ENCODE peak calls at places on chromosomes 5 and 9, in five cellular contexts. L is tibial nerve, R is mucosa of descending colon, O is fibroblast of lung, Z is body of pancreas. V is an unnamed sample.

GRCh38 chr5:62720036-62720441 is 141.4 kb downstream of the LRRC70 start:
- DNase-seq in R (no peak), Z (peak), L (no peak), O (peak), V (peak)

GRCh38 chr5:149062371-149063016 is 368 bp downstream of the SH3TC2 start:
- DNase-seq in R (no peak), L (no peak), O (peak), Z (no peak), V (no peak)

GRCh38 chr9:75146229-75146628 is 57.9 kb downstream of the OSTF1 start:
- DNase-seq in Z (no peak), R (no peak), O (peak), L (no peak), V (no peak)

GRCh38 chr9:13993482-13994267 is 320.3 kb downstream of the NFIB start:
- DNase-seq in L (no peak), O (no peak), R (no peak), Z (no peak), V (no peak)

GRCh38 chr9:36191290-36191645 is 547 bp downstream of the CLTA start:
- DNase-seq in Z (peak), R (no peak), O (no peak), L (peak), V (peak)

GRCh38 chr9:132547976-132548730 is 34.3 kb upstream of the BARHL1 start:
- DNase-seq in Z (no peak), O (no peak), R (no peak), L (no peak), V (no peak)

GRCh38 chr5:4905674-4906528 is 234.2 kb upstream of the ADAMTS16 start:
- DNase-seq in R (peak), O (peak), L (peak), Z (peak), V (no peak)

GRCh38 chr9:98314381-98315066 is 59.1 kb upstream of the TBC1D2 start:
- DNase-seq in O (peak), Z (no peak), R (no peak), L (no peak), V (peak)

GRCh38 chr5:6083311-6083941 is 294.9 kb downstream of the MED10 start:
- DNase-seq in Z (no peak), L (no peak), R (no peak), O (no peak), V (no peak)

GRCh38 chr5:15004506-15004905 is 132.9 kb upstream of the ANKH start:
- DNase-seq in O (peak), Z (no peak), L (no peak), R (no peak), V (no peak)

GRCh38 chr9:98678244-98678842 is 30.4 kb downstream of the GABBR2 start:
- DNase-seq in O (no peak), R (no peak), Z (no peak), L (no peak), V (peak)

GRCh38 chr5:89302102-89302891 is 419.3 kb upstream of the MEF2C start:
- DNase-seq in O (no peak), R (no peak), L (no peak), Z (no peak), V (no peak)

GRCh38 chr5:73638344-73639095 is 12.5 kb downstream of the ARHGEF28 start:
- DNase-seq in R (no peak), Z (no peak), L (no peak), O (peak), V (peak)
- H3K4me3 ChIP-seq in R (no peak), Z (no peak), L (no peak), O (no peak), V (no peak)

GRCh38 chr9:134936762-134937555 is 19.2 kb upstream of the FCN1 start:
- DNase-seq in R (no peak), O (no peak), L (no peak), Z (peak), V (no peak)
- H3K4me3 ChIP-seq in R (no peak), O (no peak), L (no peak), Z (no peak), V (no peak)

GRCh38 chr5:136108131-136108739 is 24.4 kb upstream of the SMAD5 start:
- DNase-seq in R (no peak), L (no peak), O (no peak), Z (peak), V (no peak)

GRCh38 chr5:136104311-136104975 is 28.2 kb upstream of the SMAD5 start:
- DNase-seq in R (no peak), Z (no peak), O (no peak), L (no peak), V (peak)

GRCh38 chr5:136106351-136106750 is 26.3 kb upstream of the SMAD5 start:
- DNase-seq in O (no peak), R (no peak), Z (no peak), L (no peak), V (no peak)

GRCh38 chr5:136113606-136114005 is 19.0 kb upstream of the SMAD5 start:
- DNase-seq in Z (no peak), O (no peak), R (no peak), L (no peak), V (no peak)

GRCh38 chr5:136109453-136109852 is 23.2 kb upstream of the SMAD5 start:
- DNase-seq in R (no peak), Z (no peak), O (no peak), L (no peak), V (no peak)
- H3K4me3 ChIP-seq in R (no peak), Z (no peak), O (no peak), L (no peak), V (no peak)

DNA sequence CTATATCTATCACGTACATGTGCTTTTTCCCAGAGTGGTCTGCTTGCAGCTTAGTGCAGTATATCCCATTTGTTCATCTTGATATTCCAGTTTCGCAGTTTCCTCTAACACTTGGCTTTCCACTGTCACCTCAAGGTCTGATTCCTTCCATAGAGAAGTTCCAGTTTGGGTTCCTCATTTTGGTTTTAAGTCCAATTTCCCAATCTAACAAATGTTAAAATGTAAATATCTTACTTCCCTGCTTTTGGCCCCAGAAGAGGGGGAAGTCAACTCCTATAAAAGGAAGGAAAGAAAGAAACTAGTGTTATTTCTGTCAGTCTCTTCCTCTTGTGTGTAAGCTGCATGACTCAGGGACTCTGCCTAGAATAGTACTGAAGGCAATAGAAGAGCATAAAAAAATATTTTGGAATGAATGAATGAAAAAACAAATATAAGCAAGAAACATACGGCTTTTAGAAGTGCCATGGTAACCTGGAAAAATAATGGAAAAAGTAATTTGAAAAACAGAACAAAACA is 127.5 kb upstream of the CCNG1 start:
- DNase-seq in L (no peak), R (no peak), Z (no peak), O (no peak), V (no peak)
- H3K4me3 ChIP-seq in L (no peak), R (no peak), Z (no peak), O (no peak), V (no peak)

GRCh38 chr9:80797427-80797825 is 891.9 kb downstream of the TLE1 start:
- DNase-seq in R (no peak), O (no peak), Z (no peak), L (no peak), V (no peak)
- H3K4me3 ChIP-seq in R (no peak), O (no peak), Z (no peak), L (no peak), V (no peak)

GRCh38 chr5:77256406-77256805 is 45.9 kb downstream of the PDE8B start:
- DNase-seq in Z (no peak), L (no peak), R (no peak), O (no peak), V (no peak)
- H3K4me3 ChIP-seq in Z (no peak), L (no peak), R (no peak), O (no peak), V (no peak)